ENCODE peak calls at places on chromosome 6, in four cellular contexts. One of them, this sample, is unnamed. For H3K9me3 and H3K27me3, the result is how much of the 10 kb centered on the place peaks cover.

GRCh38 chr6:149012040-149012545 is 265.3 kb downstream of the UST start:
- DNase-seq in MM.1S: no peak
- DNase-seq in sigmoid colon: no peak
- DNase-seq in psoas muscle: no peak
- DNase-seq in this sample: no peak

GRCh38 chr6:110949679-110950285 is 8.7 kb upstream of the GTF3C6 start:
- DNase-seq in psoas muscle: no peak
- DNase-seq in sigmoid colon: no peak
- DNase-seq in MM.1S: peak
- DNase-seq in this sample: peak

GRCh38 chr6:166045173-166045957 is 122.3 kb downstream of the TBXT start:
- DNase-seq in sigmoid colon: no peak
- DNase-seq in psoas muscle: no peak
- DNase-seq in MM.1S: no peak
- DNase-seq in this sample: no peak

GRCh38 chr6:15489563-15489962 is 173.3 kb downstream of the DTNBP1 start:
- DNase-seq in MM.1S: no peak
- DNase-seq in sigmoid colon: no peak
- DNase-seq in psoas muscle: no peak
- DNase-seq in this sample: no peak

GRCh38 chr6:158653577-158654354 is 3.9 kb downstream of the SYTL3 start:
- DNase-seq in MM.1S: peak
- DNase-seq in psoas muscle: no peak
- DNase-seq in sigmoid colon: no peak
- DNase-seq in this sample: no peak

GRCh38 chr6:47004458-47004857 is 37.7 kb downstream of the ADGRF1 start:
- DNase-seq in psoas muscle: no peak
- DNase-seq in MM.1S: no peak
- DNase-seq in sigmoid colon: no peak
- DNase-seq in this sample: no peak

GRCh38 chr6:136823128-136823660 is 802 bp downstream of the PEX7 start:
- DNase-seq in MM.1S: no peak
- DNase-seq in sigmoid colon: no peak
- DNase-seq in psoas muscle: peak
- DNase-seq in this sample: no peak

GRCh38 chr6:298233-299049 is 6.2 kb downstream of the DUSP22 start:
- DNase-seq in MM.1S: peak
- DNase-seq in psoas muscle: no peak
- DNase-seq in sigmoid colon: no peak
- DNase-seq in this sample: peak

GRCh38 chr6:41939848-41940758 is 1.5 kb downstream of the CCND3 start:
- DNase-seq in sigmoid colon: peak
- DNase-seq in psoas muscle: no peak
- DNase-seq in MM.1S: no peak
- DNase-seq in this sample: peak

GRCh38 chr6:106223300-106223930 is 102.1 kb downstream of the ATG5 start:
- DNase-seq in sigmoid colon: no peak
- DNase-seq in psoas muscle: no peak
- DNase-seq in MM.1S: peak
- DNase-seq in this sample: no peak

GRCh38 chr6:28758046-28758817 is 165.6 kb downstream of the TRIM27 start:
- DNase-seq in MM.1S: peak
- DNase-seq in psoas muscle: no peak
- DNase-seq in sigmoid colon: no peak
- DNase-seq in this sample: no peak

GRCh38 chr6:29965873-29966601 is 23.7 kb downstream of the HLA-A start:
- DNase-seq in MM.1S: peak
- DNase-seq in sigmoid colon: peak
- DNase-seq in psoas muscle: peak
- DNase-seq in this sample: peak

GRCh38 chr6:83875843-83876242 is 16.4 kb downstream of the CYB5R4 start:
- DNase-seq in MM.1S: no peak
- DNase-seq in psoas muscle: no peak
- DNase-seq in sigmoid colon: no peak
- DNase-seq in this sample: no peak

GRCh38 chr6:132590362-132590761 is 821 bp upstream of the TAAR5 start:
- DNase-seq in sigmoid colon: no peak
- DNase-seq in psoas muscle: no peak
- DNase-seq in MM.1S: no peak
- DNase-seq in this sample: no peak

GRCh38 chr6:30897882-30898281 is 10.1 kb upstream of the GTF2H4 start:
- DNase-seq in MM.1S: no peak
- DNase-seq in psoas muscle: no peak
- DNase-seq in sigmoid colon: no peak
- DNase-seq in this sample: no peak

GRCh38 chr6:71621918-71622519 is 264.3 kb upstream of the RIMS1 start:
- DNase-seq in MM.1S: no peak
- DNase-seq in psoas muscle: no peak
- DNase-seq in sigmoid colon: no peak
- DNase-seq in this sample: no peak

GRCh38 chr6:128437685-128438084 is 82.7 kb downstream of the PTPRK start:
- DNase-seq in psoas muscle: no peak
- DNase-seq in sigmoid colon: no peak
- DNase-seq in MM.1S: no peak
- DNase-seq in this sample: no peak

GRCh38 chr6:41976794-41977484 is 35.3 kb upstream of the CCND3 start:
- DNase-seq in sigmoid colon: no peak
- DNase-seq in psoas muscle: no peak
- DNase-seq in MM.1S: no peak
- DNase-seq in this sample: peak

GRCh38 chr6:31896856-31897611 is 464 bp downstream of the EHMT2 start:
- DNase-seq in MM.1S: no peak
- DNase-seq in psoas muscle: no peak
- DNase-seq in sigmoid colon: no peak
- DNase-seq in this sample: no peak

GRCh38 chr6:17908831-17909230 is 78.6 kb downstream of the KIF13A start:
- DNase-seq in psoas muscle: no peak
- DNase-seq in MM.1S: no peak
- DNase-seq in sigmoid colon: no peak
- DNase-seq in this sample: no peak

GRCh38 chr6:135830452-135830851 is 21.0 kb upstream of the PDE7B start:
- DNase-seq in psoas muscle: no peak
- DNase-seq in MM.1S: no peak
- DNase-seq in sigmoid colon: no peak
- DNase-seq in this sample: no peak

GRCh38 chr6:41071501-41071922 is 644 bp downstream of the OARD1 start:
- DNase-seq in psoas muscle: no peak
- DNase-seq in MM.1S: peak
- DNase-seq in sigmoid colon: no peak
- DNase-seq in this sample: no peak

GRCh38 chr6:35557239-35557638 is 44.5 kb upstream of the TULP1 start:
- DNase-seq in sigmoid colon: no peak
- DNase-seq in psoas muscle: no peak
- DNase-seq in MM.1S: no peak
- DNase-seq in this sample: no peak

GRCh38 chr6:140463312-140463710 is 1088.9 kb upstream of the CITED2 start:
- DNase-seq in psoas muscle: no peak
- DNase-seq in sigmoid colon: no peak
- DNase-seq in MM.1S: no peak
- DNase-seq in this sample: no peak

GRCh38 chr6:131372535-131372934 is 200.5 kb upstream of the ARG1 start:
- DNase-seq in sigmoid colon: no peak
- DNase-seq in psoas muscle: no peak
- DNase-seq in MM.1S: no peak
- DNase-seq in this sample: no peak

GRCh38 chr6:79713701-79714322 is 82.7 kb downstream of the SH3BGRL2 start:
- DNase-seq in MM.1S: peak
- DNase-seq in sigmoid colon: no peak
- DNase-seq in psoas muscle: no peak
- DNase-seq in this sample: no peak

GRCh38 chr6:118215269-118215668 is 308.2 kb downstream of the SLC35F1 start:
- DNase-seq in sigmoid colon: no peak
- DNase-seq in MM.1S: no peak
- DNase-seq in psoas muscle: no peak
- DNase-seq in this sample: no peak

GRCh38 chr6:1229301-1229700 is 82.6 kb upstream of the FOXQ1 start:
- DNase-seq in sigmoid colon: no peak
- DNase-seq in psoas muscle: no peak
- DNase-seq in MM.1S: no peak
- DNase-seq in this sample: no peak

GRCh38 chr6:51934098-51934497 is 153.3 kb downstream of the PKHD1 start:
- DNase-seq in sigmoid colon: no peak
- DNase-seq in psoas muscle: no peak
- DNase-seq in MM.1S: peak
- DNase-seq in this sample: no peak

GRCh38 chr6:41700577-41701347 is 34.6 kb downstream of the TFEB start:
- DNase-seq in psoas muscle: no peak
- DNase-seq in MM.1S: no peak
- DNase-seq in sigmoid colon: no peak
- DNase-seq in this sample: no peak

GRCh38 chr6:159487636-159488035 is 205.4 kb downstream of the SOD2 start:
- DNase-seq in psoas muscle: no peak
- DNase-seq in sigmoid colon: no peak
- DNase-seq in MM.1S: no peak
- DNase-seq in this sample: no peak

GRCh38 chr6:43306086-43306485 is 2.5 kb downstream of the CRIP3 start:
- DNase-seq in sigmoid colon: no peak
- DNase-seq in psoas muscle: no peak
- DNase-seq in MM.1S: no peak
- DNase-seq in this sample: no peak

GRCh38 chr6:110101885-110102284 is 77.6 kb downstream of the WASF1 start:
- DNase-seq in sigmoid colon: no peak
- DNase-seq in psoas muscle: no peak
- DNase-seq in MM.1S: peak
- DNase-seq in this sample: no peak

GRCh38 chr6:52815167-52816092 is 11.8 kb upstream of the GSTA1 start:
- DNase-seq in sigmoid colon: peak
- DNase-seq in MM.1S: peak
- DNase-seq in psoas muscle: no peak
- DNase-seq in this sample: no peak

GRCh38 chr6:70411948-70412796 is 1.1 kb upstream of the FAM135A start:
- DNase-seq in sigmoid colon: no peak
- DNase-seq in psoas muscle: no peak
- DNase-seq in MM.1S: no peak
- DNase-seq in this sample: no peak

GRCh38 chr6:88238065-88238464 is 71.9 kb upstream of the CNR1 start:
- DNase-seq in MM.1S: peak
- DNase-seq in sigmoid colon: no peak
- DNase-seq in psoas muscle: no peak
- DNase-seq in this sample: peak

GRCh38 chr6:55182016-55182650 is 7.8 kb downstream of the HCRTR2 start:
- DNase-seq in psoas muscle: no peak
- DNase-seq in MM.1S: no peak
- DNase-seq in sigmoid colon: no peak
- DNase-seq in this sample: no peak

GRCh38 chr6:22134308-22134707 is 162.5 kb downstream of the PRL start:
- DNase-seq in psoas muscle: no peak
- DNase-seq in sigmoid colon: no peak
- DNase-seq in MM.1S: no peak
- DNase-seq in this sample: no peak
- H3K9me3 ChIP-seq in psoas muscle: under half
- H3K9me3 ChIP-seq in sigmoid colon: under half
- H3K9me3 ChIP-seq in MM.1S: under half
- H3K9me3 ChIP-seq in this sample: under half

GRCh38 chr6:108260809-108261569 is at the start of gene SNX3:
- DNase-seq in psoas muscle: peak
- DNase-seq in MM.1S: peak
- DNase-seq in sigmoid colon: peak
- DNase-seq in this sample: peak
- TF ChIP-seq CTCF in psoas muscle: peak
- TF ChIP-seq CTCF in MM.1S: peak
- TF ChIP-seq CTCF in sigmoid colon: no peak
- TF ChIP-seq CTCF in this sample: peak

DNA sequence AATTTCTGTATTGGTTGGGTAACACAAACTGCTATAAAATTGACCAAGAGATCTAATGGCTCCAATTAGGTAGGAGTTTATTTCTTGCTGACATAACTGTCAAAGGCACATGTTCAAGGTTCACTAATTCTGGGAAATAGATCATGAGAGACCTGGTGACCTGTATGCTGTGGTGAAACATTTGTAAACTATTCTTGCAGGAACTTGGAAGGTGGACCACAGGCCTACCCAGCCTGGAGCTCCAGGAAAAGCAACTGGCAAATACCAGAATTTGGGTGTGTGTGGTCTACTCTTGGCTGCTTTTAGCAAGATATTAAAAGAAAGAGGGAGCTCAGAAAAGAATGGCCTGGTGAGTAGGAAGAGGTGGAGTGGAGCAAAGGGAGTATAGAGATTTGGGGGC is 184.6 kb downstream of the QKI start:
- DNase-seq in psoas muscle: no peak
- DNase-seq in MM.1S: no peak
- DNase-seq in sigmoid colon: no peak
- DNase-seq in this sample: no peak
- H3K27me3 ChIP-seq in psoas muscle: under half
- H3K27me3 ChIP-seq in MM.1S: under half
- H3K27me3 ChIP-seq in sigmoid colon: under half
- H3K27me3 ChIP-seq in this sample: under half

GRCh38 chr6:27448456-27448855 is 24.4 kb downstream of the ZNF184 start:
- DNase-seq in psoas muscle: no peak
- DNase-seq in MM.1S: no peak
- DNase-seq in sigmoid colon: no peak
- DNase-seq in this sample: no peak

GRCh38 chr6:27451660-27452390 is 21.1 kb downstream of the ZNF184 start:
- DNase-seq in MM.1S: no peak
- DNase-seq in sigmoid colon: no peak
- DNase-seq in psoas muscle: no peak
- DNase-seq in this sample: no peak

DNA sequence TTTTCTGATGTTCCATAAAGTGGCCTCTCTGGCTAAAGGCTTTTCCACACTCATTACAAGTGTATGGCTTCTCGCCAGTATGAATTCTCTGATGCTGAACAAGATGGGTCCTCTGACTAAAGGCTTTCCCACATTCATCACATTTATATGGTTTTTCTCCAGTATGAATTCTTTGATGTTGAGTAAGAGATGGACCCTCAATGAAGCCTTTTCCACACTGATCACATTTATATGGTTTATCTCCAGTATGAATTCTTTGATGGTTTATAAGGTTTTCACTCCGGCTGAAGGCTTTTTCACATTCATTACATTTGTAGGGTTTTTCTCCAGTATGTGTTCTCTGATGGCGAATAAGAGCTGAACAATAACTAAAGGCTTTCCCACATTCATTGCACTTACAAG is 20.4 kb downstream of the ZNF184 start:
- DNase-seq in sigmoid colon: no peak
- DNase-seq in MM.1S: no peak
- DNase-seq in psoas muscle: no peak
- DNase-seq in this sample: no peak
- H3K9me3 ChIP-seq in sigmoid colon: under half
- H3K9me3 ChIP-seq in MM.1S: under half
- H3K9me3 ChIP-seq in psoas muscle: half or more
- H3K9me3 ChIP-seq in this sample: under half

GRCh38 chr6:100209323-100210137 is 215.5 kb upstream of the MCHR2 start:
- DNase-seq in MM.1S: no peak
- DNase-seq in psoas muscle: no peak
- DNase-seq in sigmoid colon: no peak
- DNase-seq in this sample: no peak
- TF ChIP-seq CTCF in MM.1S: no peak
- TF ChIP-seq CTCF in psoas muscle: no peak
- TF ChIP-seq CTCF in sigmoid colon: no peak
- TF ChIP-seq CTCF in this sample: no peak

This sample was measured in Peyer's patch.